ENCODE peak calls at places on chromosome 18, in seven cellular contexts. I, V, H, L, S, B and M are unnamed samples.

GRCh38 chr18:9130195-9130594 is 6.4 kb upstream of the ANKRD12 start:
- DNase-seq in I (no peak), V (no peak), H (no peak), L (no peak), S (no peak), B (no peak), M (no peak)

GRCh38 chr18:75526038-75526437 is 98.5 kb upstream of the SMIM21 start:
- DNase-seq in I (no peak), V (no peak), H (no peak), L (no peak), S (no peak), B (no peak), M (no peak)

GRCh38 chr18:55384115-55384514 is 203.9 kb downstream of the TCF4 start:
- DNase-seq in I (no peak), V (no peak), H (no peak), L (no peak), S (no peak), B (no peak), M (no peak)

GRCh38 chr18:49963217-49963616 is 149.9 kb upstream of the ACAA2 start:
- DNase-seq in I (no peak), V (no peak), H (no peak), L (no peak), S (no peak), B (no peak), M (no peak)

GRCh38 chr18:52152036-52152435 is 188.0 kb upstream of the DCC start:
- DNase-seq in I (no peak), V (no peak), H (no peak), L (no peak), S (no peak), B (no peak), M (no peak)

GRCh38 chr18:64994370-64994769 is 756.4 kb upstream of the CDH7 start:
- DNase-seq in I (no peak), V (no peak), H (peak), L (no peak), S (no peak), B (no peak), M (no peak)

GRCh38 chr18:13283746-13284145 is 65.2 kb downstream of the LDLRAD4 start:
- DNase-seq in I (no peak), V (no peak), H (no peak), L (no peak), S (no peak), B (no peak), M (no peak)

GRCh38 chr18:75140296-75140695 is 68.6 kb downstream of the PTGR3 start:
- DNase-seq in I (no peak), V (no peak), H (no peak), L (no peak), S (no peak), B (no peak), M (no peak)

GRCh38 chr18:24543408-24544140 is 83.1 kb downstream of the HRH4 start:
- DNase-seq in I (no peak), V (no peak), H (no peak), L (no peak), S (no peak), B (no peak), M (no peak)

GRCh38 chr18:38493991-38494559 is 928.5 kb upstream of the CELF4 start:
- DNase-seq in I (no peak), V (no peak), H (no peak), L (no peak), S (no peak), B (no peak), M (no peak)

GRCh38 chr18:75926811-75927210 is 499.3 kb upstream of the SMIM21 start:
- DNase-seq in I (no peak), V (no peak), H (no peak), L (no peak), S (no peak), B (no peak), M (no peak)

GRCh38 chr18:47582055-47582454 is 330.6 kb upstream of the SKOR2 start:
- DNase-seq in I (no peak), V (no peak), H (no peak), L (no peak), S (no peak), B (no peak), M (no peak)

GRCh38 chr18:12631831-12632477 is 26.0 kb downstream of the SPIRE1 start:
- DNase-seq in I (no peak), V (no peak), H (no peak), L (no peak), S (no peak), B (no peak), M (no peak)

GRCh38 chr18:9348079-9348671 is 13.6 kb downstream of the TWSG1 start:
- DNase-seq in I (no peak), V (no peak), H (no peak), L (no peak), S (no peak), B (no peak), M (no peak)

GRCh38 chr18:48715651-48716354 is 177.0 kb downstream of the CTIF start:
- DNase-seq in I (peak), V (no peak), H (no peak), L (no peak), S (no peak), B (no peak), M (no peak)

GRCh38 chr18:24234330-24234729 is 95.5 kb downstream of the CABYR start:
- DNase-seq in I (peak), V (no peak), H (no peak), L (peak), S (no peak), B (no peak), M (no peak)

GRCh38 chr18:76524900-76525698 is 30.1 kb upstream of the ZNF516 start:
- DNase-seq in I (no peak), V (no peak), H (peak), L (no peak), S (peak), B (peak), M (peak)

GRCh38 chr18:76446746-76447267 is 48.2 kb downstream of the ZNF516 start:
- DNase-seq in I (no peak), V (no peak), H (no peak), L (no peak), S (no peak), B (no peak), M (no peak)

GRCh38 chr18:36758001-36758400 is 70.8 kb downstream of the TPGS2 start:
- DNase-seq in I (no peak), V (no peak), H (no peak), L (no peak), S (no peak), B (no peak), M (no peak)

GRCh38 chr18:32920796-32921787 is 148.3 kb upstream of the KLHL14 start:
- DNase-seq in I (no peak), V (no peak), H (no peak), L (no peak), S (peak), B (no peak), M (no peak)

GRCh38 chr18:45879681-45880655 is 54.5 kb downstream of the SIGLEC15 start:
- DNase-seq in I (peak), V (peak), H (peak), L (peak), S (peak), B (peak), M (no peak)

GRCh38 chr18:79526468-79527460 is 131.0 kb downstream of the NFATC1 start:
- DNase-seq in I (peak), V (no peak), H (no peak), L (no peak), S (no peak), B (no peak), M (no peak)

GRCh38 chr18:37334494-37335125 is 231.0 kb downstream of the CELF4 start:
- DNase-seq in I (no peak), V (no peak), H (no peak), L (no peak), S (peak), B (no peak), M (no peak)

GRCh38 chr18:21826196-21826595 is 85.6 kb downstream of the MIB1 start:
- DNase-seq in I (no peak), V (no peak), H (no peak), L (no peak), S (peak), B (no peak), M (no peak)

GRCh38 chr18:74654637-74655036 is 57.0 kb downstream of the ZNF407 start:
- DNase-seq in I (no peak), V (no peak), H (peak), L (no peak), S (peak), B (peak), M (peak)

GRCh38 chr18:69774831-69775230 is 172.8 kb downstream of the CD226 start:
- DNase-seq in I (no peak), V (no peak), H (no peak), L (no peak), S (no peak), B (no peak), M (no peak)

GRCh38 chr18:48580782-48581181 is 42.0 kb downstream of the CTIF start:
- DNase-seq in I (peak), V (no peak), H (no peak), L (no peak), S (no peak), B (no peak), M (no peak)

GRCh38 chr18:79552696-79553095 is 126.9 kb upstream of the CTDP1 start:
- DNase-seq in I (no peak), V (no peak), H (no peak), L (no peak), S (no peak), B (no peak), M (no peak)

GRCh38 chr18:9943311-9943710 is 29.5 kb downstream of the VAPA start:
- DNase-seq in I (no peak), V (no peak), H (peak), L (no peak), S (no peak), B (no peak), M (peak)

GRCh38 chr18:55485666-55486065 is 102.3 kb downstream of the TCF4 start:
- DNase-seq in I (no peak), V (no peak), H (no peak), L (no peak), S (peak), B (no peak), M (no peak)

GRCh38 chr18:6881034-6881800 is 151.7 kb downstream of the ARHGAP28 start:
- DNase-seq in I (no peak), V (no peak), H (no peak), L (no peak), S (peak), B (no peak), M (no peak)

GRCh38 chr18:26097563-26097962 is 7.2 kb upstream of the SS18 start:
- DNase-seq in I (no peak), V (no peak), H (no peak), L (no peak), S (no peak), B (no peak), M (no peak)

GRCh38 chr18:49651033-49651432 is 89.2 kb downstream of the LIPG start:
- DNase-seq in I (no peak), V (no peak), H (no peak), L (no peak), S (no peak), B (no peak), M (no peak)

GRCh38 chr18:23126352-23127056 is 8.8 kb upstream of the CABLES1 start:
- DNase-seq in I (no peak), V (no peak), H (no peak), L (no peak), S (no peak), B (no peak), M (no peak)

GRCh38 chr18:31102020-31102684 is at the start of gene DSC2:
- DNase-seq in I (peak), V (peak), H (peak), L (peak), S (no peak), B (peak), M (no peak)

GRCh38 chr18:30712383-30712782 is 330.2 kb downstream of the DSC3 start:
- DNase-seq in I (no peak), V (no peak), H (no peak), L (no peak), S (no peak), B (peak), M (no peak)

GRCh38 chr18:28766027-28766426 is 589.1 kb upstream of the CDH2 start:
- DNase-seq in I (no peak), V (no peak), H (no peak), L (no peak), S (peak), B (no peak), M (no peak)